ENCODE peak calls at places on chromosome 3, in seven cellular contexts. N is AG04450, P is heart right ventricle, M is colonic mucosa, B is breast epithelium, U is mesendoderm, G is lung. D is an unnamed sample.

GRCh38 chr3:71203727-71204488 is 379.6 kb downstream of the FOXP1 start:
- DNase-seq in N (no peak), P (no peak), M (no peak), B (no peak), U (no peak), G (no peak), D (no peak)

GRCh38 chr3:2880357-2880756 is 229.8 kb downstream of the IL5RA start:
- DNase-seq in N (no peak), P (no peak), M (no peak), B (no peak), U (peak; percentile 3), G (no peak), D (no peak)

GRCh38 chr3:47019201-47019600 is 39.7 kb downstream of the NBEAL2 start:
- DNase-seq in N (no peak), P (no peak), M (no peak), B (no peak), U (no peak), G (no peak), D (no peak)

GRCh38 chr3:71063768-71064287 is 519.7 kb downstream of the FOXP1 start:
- DNase-seq in N (no peak), P (peak; percentile 30), M (peak; percentile 59), B (no peak), U (peak; percentile 66), G (peak; percentile 31), D (no peak)

GRCh38 chr3:43015572-43016512 is 36.7 kb downstream of the GASK1A start:
- DNase-seq in N (no peak), P (no peak), M (no peak), B (no peak), U (no peak), G (no peak), D (no peak)

GRCh38 chr3:171257251-171258179 is 202.7 kb downstream of the TNIK start:
- DNase-seq in N (no peak), P (no peak), M (no peak), B (no peak), U (peak; percentile 32), G (no peak), D (no peak)

GRCh38 chr3:124679048-124679638 is 51.1 kb upstream of the UMPS start:
- DNase-seq in N (no peak), P (no peak), M (no peak), B (no peak), U (no peak), G (no peak), D (no peak)

GRCh38 chr3:107493134-107493533 is 29.6 kb upstream of the BBX start:
- DNase-seq in N (no peak), P (no peak), M (no peak), B (no peak), U (no peak), G (no peak), D (no peak)

GRCh38 chr3:98971183-98971681 is 69.7 kb upstream of the DCBLD2 start:
- DNase-seq in N (no peak), P (no peak), M (no peak), B (no peak), U (no peak), G (no peak), D (no peak)

GRCh38 chr3:172315401-172316091 is 132.7 kb downstream of the GHSR start:
- DNase-seq in N (peak; percentile 53), P (no peak), M (peak; percentile 56), B (no peak), U (peak; percentile 54), G (peak; percentile 49), D (no peak)

GRCh38 chr3:131083190-131083863 is 56.6 kb downstream of the NEK11 start:
- DNase-seq in N (no peak), P (peak; percentile 55), M (no peak), B (no peak), U (peak; percentile 11), G (no peak), D (peak; percentile 73)

GRCh38 chr3:33773627-33774026 is 24.8 kb upstream of the PDCD6IP start:
- DNase-seq in N (no peak), P (no peak), M (no peak), B (no peak), U (peak; percentile 32), G (no peak), D (no peak)

GRCh38 chr3:161265916-161266571 is 44.9 kb downstream of the NMD3 start:
- DNase-seq in N (no peak), P (no peak), M (no peak), B (no peak), U (no peak), G (no peak), D (no peak)

GRCh38 chr3:141071681-141072260 is 20.6 kb downstream of the SPSB4 start:
- DNase-seq in N (no peak), P (no peak), M (no peak), B (no peak), U (no peak), G (no peak), D (peak; percentile 50)

GRCh38 chr3:144364797-144365196 is 393.2 kb downstream of the DIPK2A start:
- DNase-seq in N (no peak), P (no peak), M (no peak), B (no peak), U (peak; percentile 22), G (no peak), D (no peak)

GRCh38 chr3:34200576-34200975 is 402.1 kb downstream of the PDCD6IP start:
- DNase-seq in N (no peak), P (no peak), M (no peak), B (no peak), U (no peak), G (no peak), D (no peak)

GRCh38 chr3:189936210-189936609 is 184.5 kb downstream of the P3H2 start:
- DNase-seq in N (no peak), P (no peak), M (no peak), B (no peak), U (no peak), G (no peak), D (no peak)

GRCh38 chr3:165393458-165393857 is 197.3 kb upstream of the SLITRK3 start:
- DNase-seq in N (no peak), P (no peak), M (no peak), B (no peak), U (no peak), G (no peak), D (no peak)

GRCh38 chr3:124771083-124771445 is 40.8 kb downstream of the UMPS start:
- DNase-seq in N (no peak), P (no peak), M (no peak), B (no peak), U (no peak), G (no peak), D (no peak)

GRCh38 chr3:125117631-125118191 is 61.9 kb upstream of the HEG1 start:
- DNase-seq in N (no peak), P (no peak), M (no peak), B (no peak), U (no peak), G (no peak), D (no peak)

GRCh38 chr3:1068985-1069384 is 23.8 kb upstream of the CNTN6 start:
- DNase-seq in N (no peak), P (no peak), M (no peak), B (no peak), U (no peak), G (no peak), D (no peak)

GRCh38 chr3:29802057-29802456 is 521.2 kb downstream of the RBMS3 start:
- DNase-seq in N (no peak), P (no peak), M (no peak), B (no peak), U (no peak), G (no peak), D (no peak)

GRCh38 chr3:128784228-128784627 is 58.2 kb downstream of the RAB7A start:
- DNase-seq in N (no peak), P (peak; percentile 44), M (no peak), B (no peak), U (peak; percentile 81), G (no peak), D (no peak)

GRCh38 chr3:64651791-64652241 is 36.0 kb downstream of the ADAMTS9 start:
- DNase-seq in N (no peak), P (no peak), M (no peak), B (no peak), U (peak; percentile 73), G (no peak), D (no peak)

GRCh38 chr3:187292631-187293513 is 1.3 kb upstream of the MASP1 start:
- DNase-seq in N (no peak), P (peak; percentile 18), M (no peak), B (no peak), U (no peak), G (no peak), D (no peak)
- H3K4me3 ChIP-seq in N (no peak overlapping the region), P (no peak overlapping the region), M (no peak overlapping the region), B (no peak overlapping the region), U (no peak overlapping the region), G (no peak overlapping the region), D (no peak overlapping the region)

GRCh38 chr3:185931777-185932176 is 6.0 kb downstream of the TRA2B start:
- DNase-seq in N (no peak), P (no peak), M (no peak), B (no peak), U (no peak), G (no peak), D (no peak)
- H3K4me3 ChIP-seq in N (peak overlapping the region; percentile 99), P (peak overlapping the region; percentile 5), M (no peak overlapping the region), B (peak overlapping the region; percentile 100), U (no peak overlapping the region), G (no peak overlapping the region), D (peak overlapping the region; percentile 43)

GRCh38 chr3:67947808-67948508 is 293.5 kb upstream of the SUCLG2 start:
- DNase-seq in N (no peak), P (peak; percentile 8), M (no peak), B (no peak), U (peak; percentile 89), G (no peak), D (no peak)
- H3K4me3 ChIP-seq in N (no peak overlapping the region), P (no peak overlapping the region), M (no peak overlapping the region), B (no peak overlapping the region), U (no peak overlapping the region), G (no peak overlapping the region), D (no peak overlapping the region)

DNA sequence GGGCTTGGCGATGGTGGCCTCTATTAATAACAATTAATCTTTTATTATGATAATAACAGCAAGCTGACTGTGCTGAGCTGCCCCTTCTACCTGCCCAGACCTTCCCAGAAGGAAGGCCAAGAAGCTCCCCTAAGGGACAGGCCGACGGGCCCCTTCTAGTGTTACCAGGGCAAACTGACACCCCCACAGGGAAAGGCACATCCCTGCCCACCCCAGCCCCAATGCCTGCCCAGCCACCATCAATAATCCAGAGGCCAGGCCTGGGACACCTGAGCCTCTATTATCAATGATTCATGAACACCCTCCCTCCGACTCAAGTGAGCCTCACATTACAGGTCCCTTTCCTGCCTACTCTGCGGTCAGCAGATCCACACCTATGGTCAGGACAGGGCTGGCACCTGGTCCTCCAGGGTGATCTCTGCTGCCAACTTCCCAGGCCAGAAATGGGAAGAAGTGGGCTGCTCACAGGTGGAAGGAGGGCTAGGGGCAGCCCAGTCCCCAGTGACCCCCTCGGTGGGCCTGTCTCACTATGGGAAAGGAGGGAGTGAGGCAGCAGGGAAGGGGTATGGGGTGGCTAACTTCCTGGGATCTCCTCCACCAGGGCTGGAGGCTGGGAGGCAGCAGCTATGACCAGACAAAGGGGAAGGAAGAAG is 1.8 kb downstream of the TWF2 start:
- DNase-seq in N (no peak), P (no peak), M (no peak), B (no peak), U (no peak), G (no peak), D (no peak)
- H3K4me3 ChIP-seq in N (peak overlapping the region; percentile 96), P (no peak overlapping the region), M (peak overlapping the region; percentile 95), B (peak overlapping the region; percentile 78), U (no peak overlapping the region), G (no peak overlapping the region), D (no peak overlapping the region)

GRCh38 chr3:49536875-49537533 is 17.3 kb upstream of the BSN start:
- DNase-seq in N (no peak), P (no peak), M (no peak), B (no peak), U (peak; percentile 66), G (no peak), D (no peak)
- H3K4me3 ChIP-seq in N (no peak overlapping the region), P (no peak overlapping the region), M (no peak overlapping the region), B (no peak overlapping the region), U (no peak overlapping the region), G (no peak overlapping the region), D (no peak overlapping the region)

GRCh38 chr3:58355174-58355573 is 22.5 kb downstream of the PXK start:
- DNase-seq in N (no peak), P (no peak), M (no peak), B (no peak), U (no peak), G (no peak), D (no peak)
- H3K4me3 ChIP-seq in N (no peak overlapping the region), P (no peak overlapping the region), M (no peak overlapping the region), B (no peak overlapping the region), U (no peak overlapping the region), G (no peak overlapping the region), D (no peak overlapping the region)